ENCODE peak calls at places on chromosomes 11 and 22, in eight cellular contexts. R is stimulated activated CD4-positive, alpha-beta T cell treated with anti-CD3 and anti-CD28 coated beads, Interleukin-1b, Interleukin-23, amount 100 ng/mL, for 1 hour; C is effector memory CD4-positive, alpha-beta T cell; J is WERI-Rb-1; D is Right ventricle myocardium superior; Q is endodermal cell; M is aorta; G is NCI-H187 treated with DMSO at 0.1 percent for 48 hours. B is an unnamed sample.

GRCh38 chr22:43050995-43051394 is 36.0 kb upstream of the PACSIN2 start:
- DNase-seq in R (no peak), C (no peak), J (no peak), D (no peak), Q (peak; percentile 94), M (no peak), G (no peak), B (peak; percentile 87)

GRCh38 chr11:71204294-71204693 is 48.1 kb downstream of the SHANK2 start:
- DNase-seq in R (no peak), C (no peak), J (no peak), D (no peak), Q (no peak), M (peak; percentile 34), G (no peak), B (no peak)

GRCh38 chr11:120169981-120170698 is 32.2 kb upstream of the TRIM29 start:
- DNase-seq in R (no peak), C (no peak), J (no peak), D (no peak), Q (peak; percentile 49), M (no peak), G (no peak), B (no peak)

GRCh38 chr11:93348931-93349330 is 18.4 kb downstream of the DEUP1 start:
- DNase-seq in R (no peak), C (no peak), J (no peak), D (no peak), Q (no peak), M (no peak), G (no peak), B (no peak)

GRCh38 chr22:29704528-29705285 is 15.1 kb upstream of the CABP7 start:
- DNase-seq in R (no peak), C (no peak), J (no peak), D (no peak), Q (no peak), M (no peak), G (no peak), B (no peak)

GRCh38 chr22:30636226-30637077 is 871 bp downstream of the SLC35E4 start:
- DNase-seq in R (no peak), C (no peak), J (no peak), D (peak; percentile 49), Q (peak; percentile 70), M (peak; percentile 58), G (no peak), B (peak; percentile 52)

GRCh38 chr11:64553554-64554201 is 37.3 kb upstream of the SLC22A12 start:
- DNase-seq in R (peak; percentile 10), C (peak; percentile 21), J (peak; percentile 72), D (peak; percentile 81), Q (peak; percentile 90), M (peak; percentile 72), G (no peak), B (peak; percentile 74)

GRCh38 chr22:47872761-47873535 is 1110.5 kb downstream of the TBC1D22A start:
- DNase-seq in R (no peak), C (no peak), J (no peak), D (no peak), Q (no peak), M (no peak), G (no peak), B (no peak)

GRCh38 chr11:10592331-10592730 is 23.9 kb upstream of the LYVE1 start:
- DNase-seq in R (no peak), C (no peak), J (no peak), D (no peak), Q (no peak), M (no peak), G (no peak), B (no peak)

GRCh38 chr11:2142300-2142759 is 3.1 kb upstream of the IGF2 start:
- DNase-seq in R (no peak), C (no peak), J (no peak), D (peak; percentile 5), Q (no peak), M (no peak), G (no peak), B (no peak)

GRCh38 chr11:65489061-65489705 is 9.7 kb upstream of the MALAT1 start:
- DNase-seq in R (no peak), C (no peak), J (no peak), D (peak; percentile 84), Q (peak; percentile 94), M (peak; percentile 88), G (no peak), B (peak; percentile 93)

GRCh38 chr22:38456841-38457699 is 2.1 kb upstream of the KCNJ4 start:
- DNase-seq in R (no peak), C (no peak), J (no peak), D (no peak), Q (no peak), M (no peak), G (no peak), B (no peak)

GRCh38 chr22:39839917-39840510 is 53.5 kb downstream of the ENTHD1 start:
- DNase-seq in R (no peak), C (no peak), J (no peak), D (no peak), Q (no peak), M (no peak), G (no peak), B (no peak)

GRCh38 chr11:88246680-88247079 is 71.4 kb upstream of the RAB38 start:
- DNase-seq in R (no peak), C (no peak), J (no peak), D (no peak), Q (no peak), M (no peak), G (no peak), B (no peak)

GRCh38 chr11:85976525-85976924 is 92.4 kb downstream of the PICALM start:
- DNase-seq in R (no peak), C (no peak), J (no peak), D (no peak), Q (no peak), M (no peak), G (no peak), B (no peak)

GRCh38 chr11:120808616-120809050 is 215.3 kb upstream of the TBCEL start:
- DNase-seq in R (no peak), C (no peak), J (no peak), D (no peak), Q (no peak), M (no peak), G (no peak), B (no peak)

GRCh38 chr11:70755410-70756158 is 357.3 kb downstream of the CTTN start:
- DNase-seq in R (peak; percentile 4), C (peak; percentile 18), J (peak; percentile 86), D (peak; percentile 87), Q (peak; percentile 95), M (peak; percentile 73), G (no peak), B (peak; percentile 91)

B was measured in H9.